ENCODE peak calls at places on chromosomes 4 and X, in four cellular contexts. J, S, V and L are unnamed samples.
A peak's percentile ranks its signal among the peaks of the same experiment; 100 is the strongest.

GRCh38 chr4:8671712-8672290 is 79.2 kb downstream of the CPZ start:
- DNase-seq in J (no peak), S (no peak), V (no peak), L (no peak)

GRCh38 chr4:38964942-38965775 is 67.0 kb downstream of the TMEM156 start:
- DNase-seq in J (no peak), S (no peak), V (no peak), L (no peak)

GRCh38 chrX:83845397-83845796 is 15.5 kb upstream of the CYLC1 start:
- DNase-seq in J (peak; percentile 4), S (no peak), V (peak; percentile 46), L (no peak)

GRCh38 chrX:13120017-13120416 is 75.6 kb upstream of the FAM9C start:
- DNase-seq in J (no peak), S (no peak), V (no peak), L (no peak)

GRCh38 chrX:31545726-31546125 is 473.9 kb upstream of the FTHL17 start:
- DNase-seq in J (no peak), S (no peak), V (no peak), L (no peak)

GRCh38 chr4:90030953-90031352 is 96.2 kb upstream of the CCSER1 start:
- DNase-seq in J (no peak), S (no peak), V (peak; percentile 60), L (peak; percentile 2)

GRCh38 chr4:92060333-92060732 is 243.4 kb upstream of the GRID2 start:
- DNase-seq in J (no peak), S (no peak), V (no peak), L (no peak)

GRCh38 chr4:54322817-54323417 is 93.8 kb downstream of the PDGFRA start:
- DNase-seq in J (peak; percentile 12), S (peak; percentile 27), V (peak; percentile 78), L (peak; percentile 82)

GRCh38 chr4:78292336-78292735 is 235.2 kb downstream of the FRAS1 start:
- DNase-seq in J (no peak), S (no peak), V (no peak), L (no peak)

GRCh38 chrX:2264179-2265030 is 236.4 kb downstream of the DHRSX start:
- DNase-seq in J (no peak), S (no peak), V (peak; percentile 8), L (no peak)

GRCh38 chr4:7320413-7320812 is 114.3 kb downstream of the PSAPL1 start:
- DNase-seq in J (no peak), S (no peak), V (no peak), L (no peak)

GRCh38 chr4:93495346-93495745 is 333.2 kb upstream of the ATOH1 start:
- DNase-seq in J (no peak), S (no peak), V (no peak), L (no peak)

GRCh38 chrX:54921427-54922021 is 900 bp downstream of the TRO start:
- DNase-seq in J (peak; percentile 62), S (peak; percentile 51), V (no peak), L (no peak)

GRCh38 chr4:88964450-88964849 is 92.5 kb downstream of the FAM13A start:
- DNase-seq in J (no peak), S (no peak), V (no peak), L (no peak)

GRCh38 chr4:182823576-182823975 is 93.6 kb downstream of the DCTD start:
- DNase-seq in J (no peak), S (no peak), V (no peak), L (no peak)

GRCh38 chrX:136738049-136738729 is 42.5 kb downstream of the ARHGEF6 start:
- DNase-seq in J (no peak), S (no peak), V (no peak), L (no peak)

GRCh38 chr4:189305500-189305899 is 635.2 kb upstream of the FRG1 start:
- DNase-seq in J (no peak), S (no peak), V (no peak), L (no peak)

GRCh38 chr4:150828159-150828558 is 186.9 kb downstream of the LRBA start:
- DNase-seq in J (no peak), S (peak; percentile 31), V (no peak), L (no peak)

GRCh38 chr4:127001898-127002297 is 630.9 kb upstream of the INTU start:
- DNase-seq in J (no peak), S (no peak), V (no peak), L (no peak)

GRCh38 chr4:15031197-15031596 is 28.9 kb downstream of the CPEB2 start:
- DNase-seq in J (no peak), S (no peak), V (no peak), L (no peak)

GRCh38 chr4:86757468-86757867 is 91.7 kb downstream of the SLC10A6 start:
- DNase-seq in J (no peak), S (no peak), V (no peak), L (no peak)

GRCh38 chr4:98564847-98565246 is 93.6 kb downstream of the TSPAN5 start:
- DNase-seq in J (no peak), S (no peak), V (no peak), L (no peak)

GRCh38 chr4:170675568-170676262 is 586.0 kb upstream of the AADAT start:
- DNase-seq in J (no peak), S (no peak), V (no peak), L (no peak)

GRCh38 chrX:148670277-148670676 is 169.9 kb downstream of the AFF2 start:
- DNase-seq in J (no peak), S (no peak), V (no peak), L (no peak)

GRCh38 chr4:185799442-185799841 is 12.6 kb downstream of the SORBS2 start:
- DNase-seq in J (no peak), S (no peak), V (no peak), L (no peak)

GRCh38 chr4:174538123-174538875 is 16.0 kb upstream of the HPGD start:
- DNase-seq in J (no peak), S (no peak), V (no peak), L (peak; percentile 49)

GRCh38 chr4:61202100-61202637 is 2.0 kb downstream of the ADGRL3 start:
- DNase-seq in J (no peak), S (no peak), V (no peak), L (peak; percentile 16)

GRCh38 chrX:23952984-23953907 is 45.4 kb downstream of the CXorf58 start:
- DNase-seq in J (no peak), S (no peak), V (peak; percentile 43), L (no peak)

GRCh38 chr4:28772796-28773195 is 1912.2 kb downstream of the STIM2 start:
- DNase-seq in J (no peak), S (no peak), V (no peak), L (no peak)

GRCh38 chrX:38807873-38808272 is 6.6 kb downstream of the MID1IP1 start:
- DNase-seq in J (no peak), S (no peak), V (no peak), L (no peak)

GRCh38 chrX:2635366-2635765 is 55.7 kb upstream of the CD99 start:
- DNase-seq in J (no peak), S (no peak), V (no peak), L (no peak)

GRCh38 chr4:155005395-155006087 is 202.9 kb upstream of the NPY2R start:
- DNase-seq in J (no peak), S (no peak), V (no peak), L (no peak)

GRCh38 chr4:169985881-169986280 is 40.3 kb downstream of the MFAP3L start:
- DNase-seq in J (no peak), S (no peak), V (no peak), L (no peak)

GRCh38 chrX:1249101-1249887 is 19.3 kb upstream of the CSF2RA start:
- DNase-seq in J (no peak), S (peak; percentile 23), V (peak; percentile 59), L (no peak)

GRCh38 chr4:55851885-55852284 is 1.6 kb upstream of the EXOC1 start:
- DNase-seq in J (no peak), S (no peak), V (no peak), L (no peak)

GRCh38 chr4:96473246-96473645 is 633.4 kb downstream of the PDHA2 start:
- DNase-seq in J (no peak), S (no peak), V (no peak), L (no peak)

GRCh38 chr4:74548561-74548960 is 103.6 kb downstream of the AREG start:
- DNase-seq in J (no peak), S (no peak), V (no peak), L (no peak)

GRCh38 chrX:40176979-40177430 is 79.2 kb upstream of the BCOR start:
- DNase-seq in J (no peak), S (no peak), V (peak; percentile 38), L (no peak)

GRCh38 chr4:18736551-18736950 is 715.0 kb upstream of the LCORL start:
- DNase-seq in J (no peak), S (no peak), V (no peak), L (no peak)